ENCODE peak calls at places on chromosomes 6 and 20, in eight cellular contexts. One of them, this sample, is unnamed.

GRCh38 chr6:52512199-52512598 is 64.7 kb downstream of the TRAM2 start:
- DNase-seq in fibroblast of lung: peak; percentile 92
- DNase-seq in tibial nerve: peak; percentile 40
- DNase-seq in sigmoid colon: peak; percentile 89
- DNase-seq in brain microvascular endothelial cell: peak; percentile 86
- DNase-seq in left ventricle myocardium inferior: peak; percentile 40
- DNase-seq in neural progenitor cell: no peak
- DNase-seq in Peyer's patch: no peak
- DNase-seq in this sample: peak; percentile 75

GRCh38 chr6:106519460-106520394 is 109.6 kb downstream of the RTN4IP1 start:
- DNase-seq in Peyer's patch: peak; percentile 82
- DNase-seq in neural progenitor cell: no peak
- DNase-seq in tibial nerve: no peak
- DNase-seq in fibroblast of lung: peak; percentile 86
- DNase-seq in left ventricle myocardium inferior: no peak
- DNase-seq in brain microvascular endothelial cell: peak; percentile 93
- DNase-seq in sigmoid colon: peak; percentile 72
- DNase-seq in this sample: no peak

GRCh38 chr6:73006161-73006560 is 219.1 kb downstream of the KHDC1L start:
- DNase-seq in fibroblast of lung: no peak
- DNase-seq in tibial nerve: no peak
- DNase-seq in left ventricle myocardium inferior: no peak
- DNase-seq in Peyer's patch: no peak
- DNase-seq in neural progenitor cell: no peak
- DNase-seq in sigmoid colon: no peak
- DNase-seq in brain microvascular endothelial cell: no peak
- DNase-seq in this sample: no peak

GRCh38 chr20:31666258-31667042 is 28.7 kb downstream of the COX4I2 start:
- DNase-seq in sigmoid colon: peak; percentile 79
- DNase-seq in tibial nerve: no peak
- DNase-seq in fibroblast of lung: peak; percentile 46
- DNase-seq in left ventricle myocardium inferior: peak; percentile 50
- DNase-seq in brain microvascular endothelial cell: no peak
- DNase-seq in Peyer's patch: no peak
- DNase-seq in neural progenitor cell: peak; percentile 43
- DNase-seq in this sample: peak; percentile 82

GRCh38 chr20:32231847-32232246 is 24.2 kb downstream of the POFUT1 start:
- DNase-seq in fibroblast of lung: no peak
- DNase-seq in neural progenitor cell: no peak
- DNase-seq in tibial nerve: no peak
- DNase-seq in sigmoid colon: no peak
- DNase-seq in left ventricle myocardium inferior: no peak
- DNase-seq in brain microvascular endothelial cell: peak; percentile 33
- DNase-seq in Peyer's patch: no peak
- DNase-seq in this sample: no peak

GRCh38 chr6:123551939-123552707 is 84.6 kb downstream of the TRDN start:
- DNase-seq in left ventricle myocardium inferior: no peak
- DNase-seq in sigmoid colon: no peak
- DNase-seq in neural progenitor cell: no peak
- DNase-seq in brain microvascular endothelial cell: no peak
- DNase-seq in Peyer's patch: no peak
- DNase-seq in fibroblast of lung: no peak
- DNase-seq in tibial nerve: no peak
- DNase-seq in this sample: no peak

GRCh38 chr6:34601706-34602105 is 45.6 kb upstream of the SPDEF start:
- DNase-seq in fibroblast of lung: no peak
- DNase-seq in neural progenitor cell: peak; percentile 35
- DNase-seq in sigmoid colon: no peak
- DNase-seq in brain microvascular endothelial cell: no peak
- DNase-seq in Peyer's patch: no peak
- DNase-seq in left ventricle myocardium inferior: no peak
- DNase-seq in tibial nerve: no peak
- DNase-seq in this sample: no peak

GRCh38 chr20:865379-865778 is 31.9 kb downstream of the FAM110A start:
- DNase-seq in left ventricle myocardium inferior: no peak
- DNase-seq in Peyer's patch: no peak
- DNase-seq in brain microvascular endothelial cell: no peak
- DNase-seq in neural progenitor cell: no peak
- DNase-seq in fibroblast of lung: no peak
- DNase-seq in tibial nerve: no peak
- DNase-seq in sigmoid colon: no peak
- DNase-seq in this sample: no peak

GRCh38 chr6:88585081-88585692 is 378.2 kb downstream of the RNGTT start:
- DNase-seq in sigmoid colon: no peak
- DNase-seq in left ventricle myocardium inferior: no peak
- DNase-seq in Peyer's patch: no peak
- DNase-seq in fibroblast of lung: no peak
- DNase-seq in tibial nerve: no peak
- DNase-seq in neural progenitor cell: no peak
- DNase-seq in brain microvascular endothelial cell: no peak
- DNase-seq in this sample: no peak

GRCh38 chr6:40326689-40327404 is 260.3 kb downstream of the LRFN2 start:
- DNase-seq in Peyer's patch: no peak
- DNase-seq in brain microvascular endothelial cell: no peak
- DNase-seq in fibroblast of lung: no peak
- DNase-seq in left ventricle myocardium inferior: no peak
- DNase-seq in tibial nerve: no peak
- DNase-seq in neural progenitor cell: no peak
- DNase-seq in sigmoid colon: no peak
- DNase-seq in this sample: no peak

GRCh38 chr20:32965115-32965514 is 39.1 kb downstream of the SUN5 start:
- DNase-seq in sigmoid colon: peak; percentile 19
- DNase-seq in left ventricle myocardium inferior: no peak
- DNase-seq in tibial nerve: no peak
- DNase-seq in neural progenitor cell: no peak
- DNase-seq in fibroblast of lung: no peak
- DNase-seq in Peyer's patch: no peak
- DNase-seq in brain microvascular endothelial cell: no peak
- DNase-seq in this sample: no peak

GRCh38 chr20:62285722-62286121 is 17.1 kb upstream of the ADRM1 start:
- DNase-seq in fibroblast of lung: no peak
- DNase-seq in neural progenitor cell: no peak
- DNase-seq in sigmoid colon: no peak
- DNase-seq in left ventricle myocardium inferior: no peak
- DNase-seq in tibial nerve: no peak
- DNase-seq in Peyer's patch: no peak
- DNase-seq in brain microvascular endothelial cell: no peak
- DNase-seq in this sample: no peak

GRCh38 chr6:56798163-56798562 is 155.5 kb upstream of the DST start:
- DNase-seq in sigmoid colon: no peak
- DNase-seq in brain microvascular endothelial cell: peak; percentile 22
- DNase-seq in tibial nerve: no peak
- DNase-seq in Peyer's patch: no peak
- DNase-seq in neural progenitor cell: no peak
- DNase-seq in fibroblast of lung: peak; percentile 92
- DNase-seq in left ventricle myocardium inferior: no peak
- DNase-seq in this sample: no peak

DNA sequence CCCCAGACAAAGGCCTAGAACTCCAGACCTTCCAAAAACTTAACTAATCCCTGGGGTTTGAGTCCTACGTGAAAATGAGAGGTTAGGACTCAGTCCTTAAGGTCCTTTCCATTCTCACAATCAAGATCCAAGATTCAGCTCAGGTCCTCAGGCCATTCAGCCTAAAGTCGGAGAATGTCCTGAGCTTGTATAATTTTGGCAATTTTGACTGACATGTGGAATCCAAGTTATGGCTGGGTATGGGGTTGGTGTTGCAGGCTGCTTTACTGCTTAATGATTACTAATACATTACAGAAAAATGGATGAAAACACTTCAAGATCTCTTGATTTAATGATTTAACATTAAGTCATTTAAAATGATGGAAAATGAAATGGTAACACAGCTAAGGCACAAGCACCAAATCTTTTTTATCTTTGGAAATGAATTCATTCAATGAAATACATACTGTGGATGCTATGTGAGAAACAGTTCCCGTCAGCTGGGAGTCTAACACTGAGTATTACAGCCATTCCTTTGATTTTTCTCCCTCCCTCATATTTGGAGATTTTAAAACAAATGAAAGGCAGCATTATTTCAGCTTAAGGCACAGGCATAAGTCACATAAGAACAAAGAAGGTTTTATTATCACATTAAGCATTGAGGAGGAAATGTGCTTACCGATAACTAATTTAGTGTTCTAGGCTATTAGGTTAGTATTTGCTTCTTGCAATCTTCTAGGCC is 1.3 kb downstream of the ARHGAP18 start:
- DNase-seq in Peyer's patch: no peak
- DNase-seq in left ventricle myocardium inferior: no peak
- DNase-seq in sigmoid colon: no peak
- DNase-seq in brain microvascular endothelial cell: no peak
- DNase-seq in tibial nerve: no peak
- DNase-seq in fibroblast of lung: no peak
- DNase-seq in neural progenitor cell: no peak
- DNase-seq in this sample: no peak
- H3K4me3 ChIP-seq in Peyer's patch: peak overlapping the region; percentile 53
- H3K4me3 ChIP-seq in left ventricle myocardium inferior: peak overlapping the region; percentile 73
- H3K4me3 ChIP-seq in sigmoid colon: peak overlapping the region; percentile 51
- H3K4me3 ChIP-seq in brain microvascular endothelial cell: peak overlapping the region; percentile 86
- H3K4me3 ChIP-seq in tibial nerve: peak overlapping the region; percentile 47
- H3K4me3 ChIP-seq in fibroblast of lung: peak overlapping the region; percentile 89
- H3K4me3 ChIP-seq in neural progenitor cell: peak overlapping the region; percentile 55
- H3K4me3 ChIP-seq in this sample: peak overlapping the region; percentile 57

GRCh38 chr6:1618305-1619105 is 8.8 kb downstream of the FOXC1 start:
- DNase-seq in neural progenitor cell: peak; percentile 35
- DNase-seq in tibial nerve: no peak
- DNase-seq in sigmoid colon: peak; percentile 50
- DNase-seq in brain microvascular endothelial cell: no peak
- DNase-seq in left ventricle myocardium inferior: no peak
- DNase-seq in Peyer's patch: no peak
- DNase-seq in fibroblast of lung: no peak
- DNase-seq in this sample: no peak
- H3K27ac ChIP-seq in neural progenitor cell: no peak overlapping the region
- H3K27ac ChIP-seq in tibial nerve: peak overlapping the region; percentile 57
- H3K27ac ChIP-seq in sigmoid colon: no peak overlapping the region
- H3K27ac ChIP-seq in brain microvascular endothelial cell: no peak overlapping the region
- H3K27ac ChIP-seq in left ventricle myocardium inferior: peak overlapping the region; percentile 59
- H3K27ac ChIP-seq in Peyer's patch: no peak overlapping the region
- H3K27ac ChIP-seq in fibroblast of lung: no peak overlapping the region
- H3K27ac ChIP-seq in this sample: peak overlapping the region; percentile 91

DNA sequence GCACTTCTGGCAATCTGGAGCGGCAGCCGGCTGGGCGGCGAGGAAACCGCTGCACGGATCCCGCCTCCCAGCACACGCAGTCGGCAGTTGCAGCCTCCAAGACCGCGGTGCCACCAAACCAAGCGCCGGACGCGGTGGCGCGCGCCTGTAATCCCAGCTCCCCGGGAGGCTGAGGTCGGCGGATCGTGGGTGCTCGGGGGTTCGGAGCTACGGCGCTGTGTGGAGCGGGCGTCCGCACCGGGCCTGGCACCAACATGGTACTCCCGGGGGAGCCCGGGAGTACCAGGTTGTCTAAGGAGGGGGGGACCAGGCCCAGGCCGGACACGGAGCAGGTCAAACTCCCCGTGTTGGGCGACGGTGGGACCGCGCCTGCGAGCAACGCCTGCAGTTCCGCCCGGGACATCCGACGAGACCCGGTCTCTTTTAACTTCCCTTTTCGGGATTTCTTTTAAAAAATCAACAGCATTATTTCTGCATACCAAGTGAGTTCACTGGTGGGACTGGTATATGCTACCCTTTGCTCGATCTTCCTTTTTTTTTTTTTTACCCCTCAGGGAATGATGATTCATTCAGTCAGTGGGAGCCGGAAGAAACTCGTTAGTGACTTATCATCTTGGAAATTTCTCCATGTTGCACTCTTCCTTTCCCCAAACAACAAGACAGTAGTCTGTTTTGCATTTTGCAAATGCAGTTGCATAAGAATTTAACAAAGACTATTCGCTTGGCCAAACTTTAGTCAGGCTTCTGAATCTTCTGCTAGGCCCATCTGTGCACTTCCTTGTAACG is 27.6 kb downstream of the ZNF311 start:
- DNase-seq in sigmoid colon: no peak
- DNase-seq in Peyer's patch: no peak
- DNase-seq in fibroblast of lung: peak; percentile 40
- DNase-seq in brain microvascular endothelial cell: peak; percentile 22
- DNase-seq in neural progenitor cell: peak; percentile 51
- DNase-seq in left ventricle myocardium inferior: no peak
- DNase-seq in tibial nerve: no peak
- DNase-seq in this sample: no peak
- H3K4me3 ChIP-seq in sigmoid colon: peak overlapping the region; percentile 18
- H3K4me3 ChIP-seq in Peyer's patch: peak overlapping the region; percentile 3
- H3K4me3 ChIP-seq in fibroblast of lung: peak overlapping the region; percentile 44
- H3K4me3 ChIP-seq in brain microvascular endothelial cell: peak overlapping the region; percentile 58
- H3K4me3 ChIP-seq in neural progenitor cell: peak overlapping the region; percentile 41
- H3K4me3 ChIP-seq in left ventricle myocardium inferior: peak overlapping the region; percentile 45
- H3K4me3 ChIP-seq in tibial nerve: no peak overlapping the region
- H3K4me3 ChIP-seq in this sample: peak overlapping the region; percentile 26

GRCh38 chr6:42984001-42984923 is at the start of gene PPP2R5D:
- DNase-seq in neural progenitor cell: peak; percentile 99
- DNase-seq in brain microvascular endothelial cell: peak; percentile 99
- DNase-seq in fibroblast of lung: peak; percentile 99
- DNase-seq in tibial nerve: peak; percentile 97
- DNase-seq in left ventricle myocardium inferior: peak; percentile 98
- DNase-seq in Peyer's patch: peak; percentile 98
- DNase-seq in sigmoid colon: peak; percentile 99
- DNase-seq in this sample: peak; percentile 99

GRCh38 chr6:42979523-42980177 is 669 bp upstream of the PEX6 start:
- DNase-seq in fibroblast of lung: no peak
- DNase-seq in left ventricle myocardium inferior: no peak
- DNase-seq in Peyer's patch: no peak
- DNase-seq in tibial nerve: no peak
- DNase-seq in sigmoid colon: no peak
- DNase-seq in brain microvascular endothelial cell: peak; percentile 23
- DNase-seq in neural progenitor cell: no peak
- DNase-seq in this sample: no peak

GRCh38 chr6:42978793-42979522 is at the start of gene PEX6:
- DNase-seq in neural progenitor cell: peak; percentile 95
- DNase-seq in fibroblast of lung: peak; percentile 85
- DNase-seq in tibial nerve: peak; percentile 72
- DNase-seq in brain microvascular endothelial cell: peak; percentile 53
- DNase-seq in Peyer's patch: peak; percentile 91
- DNase-seq in left ventricle myocardium inferior: peak; percentile 91
- DNase-seq in sigmoid colon: peak; percentile 93
- DNase-seq in this sample: peak; percentile 81

GRCh38 chr6:42984924-42985475 is 630 bp downstream of the PPP2R5D start:
- DNase-seq in fibroblast of lung: peak; percentile 24
- DNase-seq in Peyer's patch: no peak
- DNase-seq in neural progenitor cell: peak; percentile 52
- DNase-seq in tibial nerve: no peak
- DNase-seq in sigmoid colon: no peak
- DNase-seq in brain microvascular endothelial cell: no peak
- DNase-seq in left ventricle myocardium inferior: no peak
- DNase-seq in this sample: no peak

GRCh38 chr6:42981866-42982265 is 2.5 kb upstream of the PPP2R5D start:
- DNase-seq in fibroblast of lung: no peak
- DNase-seq in Peyer's patch: no peak
- DNase-seq in left ventricle myocardium inferior: no peak
- DNase-seq in sigmoid colon: no peak
- DNase-seq in brain microvascular endothelial cell: no peak
- DNase-seq in neural progenitor cell: no peak
- DNase-seq in tibial nerve: no peak
- DNase-seq in this sample: no peak
- H3K27ac ChIP-seq in fibroblast of lung: no peak overlapping the region
- H3K27ac ChIP-seq in Peyer's patch: no peak overlapping the region
- H3K27ac ChIP-seq in left ventricle myocardium inferior: no peak overlapping the region
- H3K27ac ChIP-seq in sigmoid colon: no peak overlapping the region
- H3K27ac ChIP-seq in brain microvascular endothelial cell: no peak overlapping the region
- H3K27ac ChIP-seq in neural progenitor cell: no peak overlapping the region
- H3K27ac ChIP-seq in tibial nerve: no peak overlapping the region
- H3K27ac ChIP-seq in this sample: no peak overlapping the region